ENCODE peak calls at places on chromosomes 4 and X, in nine cellular contexts. V, D, I, R, H, L, A, Y and Q are unnamed samples. For H3K27me3, the result is how much of the 10 kb centered on the place peaks cover.

GRCh38 chrX:140776320-140776719 is 66.8 kb downstream of the LINC00632 start:
- DNase-seq in V (no peak), D (no peak), I (no peak), R (no peak), H (no peak), L (no peak), A (no peak), Y (no peak), Q (no peak)

GRCh38 chr4:47122592-47123291 is 91.4 kb downstream of the GABRB1 start:
- DNase-seq in V (peak), D (peak), I (peak), R (peak), H (peak), L (peak), A (peak), Y (peak), Q (peak)

GRCh38 chr4:124018383-124019317 is 622.1 kb downstream of the SPRY1 start:
- DNase-seq in V (peak), D (peak), I (peak), R (peak), H (no peak), L (peak), A (no peak), Y (no peak), Q (no peak)

GRCh38 chrX:3713225-3713936 is at the start of gene PRKX:
- DNase-seq in V (peak), D (peak), I (peak), R (no peak), H (peak), L (peak), A (no peak), Y (peak), Q (no peak)

GRCh38 chrX:10239611-10240064 is 82.9 kb downstream of the CLCN4 start:
- DNase-seq in V (no peak), D (no peak), I (no peak), R (peak), H (no peak), L (no peak), A (no peak), Y (peak), Q (peak)

GRCh38 chr4:41656572-41657301 is 91.8 kb downstream of the PHOX2B start:
- DNase-seq in V (no peak), D (no peak), I (no peak), R (no peak), H (no peak), L (no peak), A (no peak), Y (no peak), Q (no peak)

GRCh38 chr4:122146652-122147051 is 5.5 kb upstream of the BLTP1 start:
- DNase-seq in V (no peak), D (no peak), I (no peak), R (no peak), H (no peak), L (no peak), A (no peak), Y (no peak), Q (no peak)

GRCh38 chr4:170248576-170248975 is 158.8 kb upstream of the AADAT start:
- DNase-seq in V (no peak), D (no peak), I (no peak), R (no peak), H (no peak), L (no peak), A (no peak), Y (peak), Q (no peak)

GRCh38 chrX:135481696-135482179 is 38.7 kb upstream of the INTS6L start:
- DNase-seq in V (no peak), D (no peak), I (no peak), R (no peak), H (no peak), L (no peak), A (no peak), Y (no peak), Q (no peak)

GRCh38 chr4:155854597-155855226 is 11.4 kb downstream of the ASIC5 start:
- DNase-seq in V (no peak), D (no peak), I (no peak), R (no peak), H (peak), L (no peak), A (no peak), Y (no peak), Q (peak)

GRCh38 chr4:81826336-81826735 is 354.6 kb upstream of the RASGEF1B start:
- DNase-seq in V (no peak), D (no peak), I (no peak), R (no peak), H (no peak), L (no peak), A (no peak), Y (peak), Q (no peak)

GRCh38 chr4:144646523-144647094 is 653 bp downstream of the HHIP start:
- DNase-seq in V (peak), D (peak), I (peak), R (no peak), H (peak), L (no peak), A (no peak), Y (peak), Q (no peak)

GRCh38 chrX:27918799-27919198 is 62.5 kb downstream of the DCAF8L1 start:
- DNase-seq in V (no peak), D (peak), I (peak), R (no peak), H (peak), L (peak), A (peak), Y (peak), Q (no peak)

GRCh38 chr4:55635282-55635681 is 816 bp downstream of the NMU start:
- DNase-seq in V (no peak), D (no peak), I (no peak), R (no peak), H (peak), L (no peak), A (no peak), Y (no peak), Q (no peak)

GRCh38 chr4:141807073-141807472 is 170.7 kb downstream of the IL15 start:
- DNase-seq in V (no peak), D (no peak), I (no peak), R (no peak), H (no peak), L (no peak), A (no peak), Y (peak), Q (no peak)

DNA sequence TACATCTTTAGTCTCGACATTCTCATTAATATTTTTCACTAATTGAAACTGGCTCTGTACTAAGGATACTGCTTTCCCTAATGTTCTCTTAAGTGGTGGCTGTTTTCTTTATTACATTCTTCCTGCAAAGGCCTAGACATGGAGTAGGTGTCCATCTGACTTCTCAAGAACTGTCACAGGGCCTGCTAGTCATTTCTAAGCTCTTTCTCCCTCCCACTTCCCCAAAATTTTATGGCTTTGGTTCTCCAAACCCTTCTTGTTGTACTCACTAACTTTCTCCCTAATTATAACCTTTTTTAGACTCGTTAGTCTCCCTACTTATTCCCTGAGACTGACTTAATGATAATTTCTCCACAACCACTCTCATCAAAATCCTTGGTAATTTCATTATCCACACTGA is 133.3 kb downstream of the SPOCK3 start:
- DNase-seq in V (no peak), D (no peak), I (no peak), R (no peak), H (no peak), L (no peak), A (no peak), Y (no peak), Q (no peak)
- TF ChIP-seq CTCF in V (no peak), D (no peak), I (no peak), R (no peak), H (no peak), L (no peak), A (no peak), Y (no peak), Q (no peak)

GRCh38 chr4:85402371-85402770 is 72.6 kb upstream of the ARHGAP24 start:
- DNase-seq in V (no peak), D (no peak), I (no peak), R (no peak), H (no peak), L (no peak), A (no peak), Y (peak), Q (no peak)
- H3K27me3 ChIP-seq in V (under half), D (under half), I (under half), R (under half), H (under half), L (under half), A (under half), Y (under half), Q (under half)

GRCh38 chrX:51759055-51759454 is 15.8 kb downstream of the GSPT2 start:
- DNase-seq in V (no peak), D (no peak), I (no peak), R (no peak), H (no peak), L (no peak), A (no peak), Y (no peak), Q (no peak)
- TF ChIP-seq CTCF in V (no peak), D (no peak), I (no peak), R (no peak), H (no peak), L (no peak), A (no peak), Y (no peak), Q (no peak)

GRCh38 chr4:140569307-140569638 is 512 bp upstream of the UCP1 start:
- DNase-seq in V (no peak), D (no peak), I (no peak), R (no peak), H (no peak), L (no peak), A (no peak), Y (no peak), Q (no peak)

GRCh38 chr4:140568507-140569306 is at the start of gene UCP1:
- DNase-seq in V (peak), D (peak), I (peak), R (no peak), H (peak), L (no peak), A (no peak), Y (no peak), Q (no peak)

GRCh38 chr4:140571620-140572019 is 2.9 kb upstream of the UCP1 start:
- DNase-seq in V (no peak), D (no peak), I (no peak), R (no peak), H (no peak), L (no peak), A (no peak), Y (no peak), Q (no peak)

DNA sequence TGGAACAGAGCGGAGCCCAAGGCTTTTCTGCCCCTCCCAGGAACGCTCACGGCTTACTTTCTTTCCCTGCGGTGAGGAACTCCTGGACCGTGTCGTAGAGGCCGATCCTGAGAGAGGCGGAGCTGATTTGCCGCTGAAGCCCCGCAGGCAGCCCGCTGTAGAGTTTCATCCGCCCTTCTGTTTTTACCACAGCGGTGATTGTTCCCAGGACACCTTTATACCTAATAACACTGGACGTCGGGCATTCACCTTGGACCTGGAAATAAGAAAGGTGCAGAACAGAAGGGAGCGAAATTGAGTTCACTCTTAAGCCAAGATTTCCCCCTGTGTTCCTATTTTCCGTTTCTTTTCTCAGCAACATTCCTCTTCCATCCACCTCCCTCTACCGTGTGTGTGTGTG is 1.0 kb downstream of the UCP1 start:
- DNase-seq in V (no peak), D (peak), I (peak), R (no peak), H (peak), L (no peak), A (no peak), Y (no peak), Q (no peak)
- H3K27me3 ChIP-seq in V (under half), D (under half), I (half or more), R (under half), H (half or more), L (under half), A (under half), Y (under half), Q (half or more)

GRCh38 chrX:43467608-43468234 is 188.4 kb upstream of the MAOA start:
- DNase-seq in V (no peak), D (no peak), I (no peak), R (no peak), H (peak), L (no peak), A (no peak), Y (no peak), Q (no peak)
- TF ChIP-seq CTCF in V (no peak), D (no peak), I (no peak), R (no peak), H (peak), L (no peak), A (no peak), Y (peak), Q (no peak)